ENCODE peak calls at places on chromosomes 4 and X, in six cellular contexts. One of them, this sample, is unnamed.

GRCh38 chr4:45554423-45554822 is 569.4 kb downstream of the GABRG1 start:
- DNase-seq in GDM1: no peak
- DNase-seq in neural progenitor cell: no peak
- DNase-seq in type B pancreatic cell: no peak
- DNase-seq in stimulated activated CD8-positive, alpha-beta memory T cell treated with anti-CD3 and anti-CD28 coated beads, Interleukin-2, amount 100 ng/mL, for 48 hours: no peak
- DNase-seq in NCI-H187: no peak
- DNase-seq in this sample: no peak

GRCh38 chr4:38138363-38138762 is 178.2 kb downstream of the PTTG2 start:
- DNase-seq in neural progenitor cell: no peak
- DNase-seq in type B pancreatic cell: no peak
- DNase-seq in NCI-H187: no peak
- DNase-seq in stimulated activated CD8-positive, alpha-beta memory T cell treated with anti-CD3 and anti-CD28 coated beads, Interleukin-2, amount 100 ng/mL, for 48 hours: no peak
- DNase-seq in GDM1: no peak
- DNase-seq in this sample: no peak

GRCh38 chrX:142156567-142156966 is 48.5 kb downstream of the MAGEC2 start:
- DNase-seq in type B pancreatic cell: no peak
- DNase-seq in neural progenitor cell: peak
- DNase-seq in GDM1: no peak
- DNase-seq in NCI-H187: no peak
- DNase-seq in stimulated activated CD8-positive, alpha-beta memory T cell treated with anti-CD3 and anti-CD28 coated beads, Interleukin-2, amount 100 ng/mL, for 48 hours: no peak
- DNase-seq in this sample: no peak

GRCh38 chrX:3348191-3348590 is 1.7 kb upstream of the MXRA5 start:
- DNase-seq in GDM1: no peak
- DNase-seq in neural progenitor cell: no peak
- DNase-seq in type B pancreatic cell: no peak
- DNase-seq in NCI-H187: no peak
- DNase-seq in stimulated activated CD8-positive, alpha-beta memory T cell treated with anti-CD3 and anti-CD28 coated beads, Interleukin-2, amount 100 ng/mL, for 48 hours: no peak
- DNase-seq in this sample: no peak

GRCh38 chr4:182400754-182401153 is 157.6 kb downstream of the TENM3 start:
- DNase-seq in type B pancreatic cell: no peak
- DNase-seq in neural progenitor cell: no peak
- DNase-seq in GDM1: no peak
- DNase-seq in NCI-H187: no peak
- DNase-seq in stimulated activated CD8-positive, alpha-beta memory T cell treated with anti-CD3 and anti-CD28 coated beads, Interleukin-2, amount 100 ng/mL, for 48 hours: no peak
- DNase-seq in this sample: no peak

GRCh38 chrX:1336331-1337143 is at the start of gene IL3RA:
- DNase-seq in type B pancreatic cell: no peak
- DNase-seq in GDM1: peak
- DNase-seq in NCI-H187: no peak
- DNase-seq in stimulated activated CD8-positive, alpha-beta memory T cell treated with anti-CD3 and anti-CD28 coated beads, Interleukin-2, amount 100 ng/mL, for 48 hours: no peak
- DNase-seq in neural progenitor cell: no peak
- DNase-seq in this sample: peak

GRCh38 chrX:130197464-130197863 is 25.7 kb downstream of the RAB33A start:
- DNase-seq in stimulated activated CD8-positive, alpha-beta memory T cell treated with anti-CD3 and anti-CD28 coated beads, Interleukin-2, amount 100 ng/mL, for 48 hours: no peak
- DNase-seq in type B pancreatic cell: no peak
- DNase-seq in NCI-H187: no peak
- DNase-seq in neural progenitor cell: no peak
- DNase-seq in GDM1: no peak
- DNase-seq in this sample: no peak

GRCh38 chr4:149932188-149932587 is 116.5 kb upstream of the IQCM start:
- DNase-seq in stimulated activated CD8-positive, alpha-beta memory T cell treated with anti-CD3 and anti-CD28 coated beads, Interleukin-2, amount 100 ng/mL, for 48 hours: no peak
- DNase-seq in NCI-H187: no peak
- DNase-seq in type B pancreatic cell: no peak
- DNase-seq in neural progenitor cell: no peak
- DNase-seq in GDM1: no peak
- DNase-seq in this sample: no peak

GRCh38 chrX:1903380-1903935 is 288.6 kb downstream of the ASMT start:
- DNase-seq in GDM1: no peak
- DNase-seq in stimulated activated CD8-positive, alpha-beta memory T cell treated with anti-CD3 and anti-CD28 coated beads, Interleukin-2, amount 100 ng/mL, for 48 hours: no peak
- DNase-seq in NCI-H187: no peak
- DNase-seq in neural progenitor cell: no peak
- DNase-seq in type B pancreatic cell: no peak
- DNase-seq in this sample: no peak

GRCh38 chr4:76200771-76201224 is 12.8 kb downstream of the SCARB2 start:
- DNase-seq in GDM1: no peak
- DNase-seq in neural progenitor cell: no peak
- DNase-seq in NCI-H187: peak
- DNase-seq in type B pancreatic cell: no peak
- DNase-seq in stimulated activated CD8-positive, alpha-beta memory T cell treated with anti-CD3 and anti-CD28 coated beads, Interleukin-2, amount 100 ng/mL, for 48 hours: no peak
- DNase-seq in this sample: no peak

This sample was measured in Kasumi-1.